ENCODE peak calls at places on chromosomes 11 and 22, in eight cellular contexts. Y is heart left ventricle; I is HCT116; X is A673; C is neuronal stem cell; Q is CD4-positive, CD25-positive, alpha-beta regulatory T cell; N is aorta; F is suprapubic skin. A is an unnamed sample. For H3K4me1, the result is how much of the 10 kb centered on the place peaks cover.

GRCh38 chr11:1567721-1568100 is 4.4 kb downstream of the DUSP8 start:
- DNase-seq in X (no peak), I (no peak), Q (no peak), Y (no peak), C (no peak), F (no peak), N (no peak), A (no peak)

GRCh38 chr11:65383778-65384177 is 1.3 kb upstream of the SLC25A45 start:
- DNase-seq in N (no peak), X (no peak), Q (no peak), C (no peak), Y (no peak), F (no peak), I (no peak), A (no peak)

GRCh38 chr11:1301220-1302000 is 8.0 kb downstream of the TOLLIP start:
- DNase-seq in I (no peak), F (peak), Y (no peak), Q (no peak), X (no peak), C (no peak), N (no peak), A (no peak)

GRCh38 chr11:112270551-112271180 is 10.0 kb upstream of the PLET1 start:
- DNase-seq in Q (no peak), F (no peak), I (no peak), N (no peak), X (no peak), C (no peak), Y (no peak), A (no peak)

GRCh38 chr22:43745783-43746356 is 66.2 kb downstream of the EFCAB6 start:
- DNase-seq in N (no peak), Q (no peak), I (no peak), X (peak), F (no peak), Y (no peak), C (no peak), A (no peak)

GRCh38 chr11:70761906-70762196 is 363.5 kb downstream of the CTTN start:
- DNase-seq in I (no peak), C (no peak), F (no peak), Y (no peak), X (no peak), N (no peak), Q (no peak), A (no peak)

GRCh38 chr11:63813035-63813562 is at the start of gene SPINDOC:
- DNase-seq in C (peak), X (peak), F (no peak), Q (peak), Y (peak), I (no peak), N (peak), A (peak)

GRCh38 chr22:39839917-39840510 is 53.5 kb downstream of the ENTHD1 start:
- DNase-seq in C (no peak), Y (no peak), Q (peak), I (no peak), N (no peak), X (no peak), F (no peak), A (no peak)

GRCh38 chr11:793556-793955 is 3.7 kb upstream of the CEND1 start:
- DNase-seq in C (no peak), I (no peak), X (no peak), Y (no peak), Q (no peak), F (no peak), N (no peak), A (no peak)

DNA sequence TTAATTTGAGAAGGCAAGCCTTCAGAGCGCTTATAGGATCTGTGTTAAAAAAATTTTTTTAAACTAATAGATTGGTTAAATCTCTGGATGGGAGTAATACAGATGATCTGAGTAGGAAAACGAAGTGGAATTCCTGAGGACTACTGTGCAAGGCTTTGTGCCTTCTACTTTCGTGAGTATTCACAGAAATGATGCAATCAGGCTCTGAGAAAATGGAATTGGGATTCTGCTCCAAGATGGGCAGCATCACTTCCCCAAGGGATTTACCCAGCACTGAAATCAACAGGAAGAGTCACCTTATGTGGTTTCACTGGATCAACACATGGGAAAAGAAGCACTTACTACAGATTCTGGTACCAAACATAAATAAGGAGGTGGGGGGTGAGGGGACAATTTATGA is 12.5 kb downstream of the KMT5B start:
- DNase-seq in X (peak), F (no peak), Y (no peak), Q (no peak), C (no peak), I (no peak), N (no peak), A (no peak)
- H3K4me1 ChIP-seq in X (under half), F (under half), Y (under half), Q (under half), C (under half), I (under half), N (under half), A (under half)

DNA sequence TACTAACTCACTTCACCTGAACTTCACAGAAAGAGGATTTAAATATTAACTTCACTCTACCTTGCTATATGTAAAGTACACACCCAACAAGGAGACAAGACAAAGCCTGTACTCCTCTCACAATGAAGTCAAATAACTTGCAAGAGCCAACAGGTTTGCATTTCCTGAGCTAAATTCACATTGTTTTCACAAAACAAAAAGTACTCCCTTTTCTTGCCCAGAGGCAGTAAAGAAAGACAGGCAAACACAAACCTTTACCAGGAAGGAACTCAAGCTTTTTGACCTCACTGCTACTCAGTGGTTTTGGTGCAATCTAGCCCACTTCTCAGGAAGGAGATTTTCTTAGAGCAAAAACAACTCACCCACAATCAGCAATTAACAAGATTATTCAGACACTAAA is 15.7 kb downstream of the USP28 start:
- DNase-seq in Y (no peak), I (no peak), N (no peak), X (no peak), C (no peak), F (no peak), Q (peak), A (no peak)
- H3K4me3 ChIP-seq in Y (no peak), I (no peak), N (no peak), X (no peak), C (no peak), F (no peak), Q (peak), A (no peak)

GRCh38 chr11:74693531-74693930 is 37.7 kb downstream of the CHRDL2 start:
- DNase-seq in Q (no peak), F (no peak), Y (no peak), X (no peak), N (no peak), C (no peak), I (no peak), A (no peak)
- H3K4me1 ChIP-seq in Q (under half), F (under half), Y (under half), X (under half), N (under half), C (under half), I (under half), A (under half)

DNA sequence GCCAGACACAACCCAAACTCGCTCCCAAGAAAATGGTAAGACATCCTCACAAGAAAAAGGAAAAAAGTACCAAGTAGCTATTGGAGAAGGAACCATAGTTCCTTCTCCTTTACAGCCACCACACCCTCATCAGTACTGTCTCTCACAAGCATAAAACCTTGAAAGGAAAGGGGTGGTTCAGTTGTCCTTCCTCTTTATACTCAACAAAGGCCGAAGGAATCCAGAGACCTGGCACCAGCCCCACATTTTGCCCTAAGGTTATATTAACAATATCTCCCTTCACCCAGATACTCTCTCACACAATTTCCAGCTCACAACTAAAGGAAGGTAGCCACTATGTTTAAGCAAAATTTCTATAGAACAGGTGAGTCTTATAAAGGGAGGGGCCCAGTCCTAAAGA is 8.5 kb downstream of the FHIP1B start:
- DNase-seq in I (no peak), Y (no peak), X (no peak), C (no peak), F (no peak), Q (no peak), N (no peak), A (no peak)
- H3K4me3 ChIP-seq in I (no peak), Y (no peak), X (no peak), C (no peak), F (no peak), Q (no peak), N (no peak), A (no peak)

GRCh38 chr11:73320786-73321325 is 12.8 kb downstream of the ARHGEF17 start:
- DNase-seq in Q (no peak), X (no peak), Y (no peak), F (no peak), C (no peak), N (no peak), I (no peak), A (no peak)
- H3K4me1 ChIP-seq in Q (under half), X (half or more), Y (half or more), F (half or more), C (under half), N (under half), I (under half), A (half or more)

A was measured in SJSA1.